ENCODE peak calls at places on chromosomes 12 and 14, in four cellular contexts. Y is BJ, F is fibroblast of lung, N is MCF 10A. E is an unnamed sample.

GRCh38 chr12:87995581-87996178 is 33.5 kb downstream of the C12orf50 start:
- DNase-seq in Y (peak; percentile 12), F (peak; percentile 82), N (peak; percentile 82), E (peak; percentile 66)

GRCh38 chr14:59251811-59252771 is 63.6 kb downstream of the DAAM1 start:
- DNase-seq in Y (no peak), F (no peak), N (no peak), E (no peak)

GRCh38 chr14:93239869-93240677 is 33.0 kb downstream of the UBR7 start:
- DNase-seq in Y (peak; percentile 35), F (peak; percentile 78), N (peak; percentile 60), E (no peak)

GRCh38 chr12:96989916-96990315 is 82.9 kb downstream of the NEDD1 start:
- DNase-seq in Y (no peak), F (no peak), N (peak; percentile 41), E (peak; percentile 28)

GRCh38 chr12:42322567-42322966 is 3.3 kb downstream of the ZCRB1 start:
- DNase-seq in Y (no peak), F (no peak), N (no peak), E (no peak)

GRCh38 chr12:82406651-82407050 is 48.3 kb downstream of the METTL25 start:
- DNase-seq in Y (no peak), F (no peak), N (no peak), E (no peak)

GRCh38 chr14:102280376-102280962 is 24.5 kb downstream of the MOK start:
- DNase-seq in Y (peak; percentile 93), F (peak; percentile 82), N (peak; percentile 97), E (no peak)

GRCh38 chr12:45583011-45583657 is 146.4 kb upstream of the ARID2 start:
- DNase-seq in Y (no peak), F (peak; percentile 72), N (no peak), E (no peak)

GRCh38 chr12:111448266-111448830 is 42.6 kb downstream of the SH2B3 start:
- DNase-seq in Y (no peak), F (no peak), N (no peak), E (no peak)

GRCh38 chr12:63319386-63319785 is 168.4 kb upstream of the AVPR1A start:
- DNase-seq in Y (no peak), F (no peak), N (peak; percentile 66), E (no peak)

GRCh38 chr14:71070169-71070568 is 162.9 kb downstream of the PCNX1 start:
- DNase-seq in Y (no peak), F (no peak), N (peak; percentile 53), E (no peak)

GRCh38 chr12:107584523-107584922 is 101.1 kb upstream of the PWP1 start:
- DNase-seq in Y (no peak), F (no peak), N (no peak), E (no peak)

GRCh38 chr14:104976198-104977007 is 1.8 kb downstream of the AHNAK2 start:
- DNase-seq in Y (no peak), F (peak; percentile 79), N (peak; percentile 93), E (peak; percentile 90)

GRCh38 chr12:75837700-75838099 is 193.9 kb downstream of the PHLDA1 start:
- DNase-seq in Y (no peak), F (peak; percentile 72), N (no peak), E (no peak)

GRCh38 chr12:120156315-120157259 is 37.9 kb downstream of the GCN1 start:
- DNase-seq in Y (no peak), F (no peak), N (no peak), E (no peak)

GRCh38 chr14:104087981-104088850 is 2.7 kb downstream of the ASPG start:
- DNase-seq in Y (no peak), F (no peak), N (no peak), E (peak; percentile 35)

GRCh38 chr14:35335388-35336092 is 43.4 kb downstream of the PSMA6 start:
- DNase-seq in Y (no peak), F (peak; percentile 45), N (peak; percentile 93), E (no peak)

GRCh38 chr14:105481886-105482454 is 4.7 kb upstream of the CRIP1 start:
- DNase-seq in Y (peak; percentile 84), F (peak; percentile 96), N (peak; percentile 96), E (peak; percentile 78)

GRCh38 chr12:27521066-27521465 is 2.9 kb upstream of the PPFIBP1 start:
- DNase-seq in Y (no peak), F (peak; percentile 63), N (no peak), E (no peak)

GRCh38 chr12:97151481-97151880 is 244.4 kb downstream of the NEDD1 start:
- DNase-seq in Y (no peak), F (no peak), N (no peak), E (no peak)

GRCh38 chr12:24479131-24479530 is 469.8 kb downstream of the BCAT1 start:
- DNase-seq in Y (no peak), F (no peak), N (no peak), E (no peak)

GRCh38 chr12:96208346-96208745 is 14.2 kb downstream of the ELK3 start:
- DNase-seq in Y (no peak), F (peak; percentile 89), N (peak; percentile 70), E (no peak)

GRCh38 chr12:113116875-113117274 is 18.7 kb downstream of the RASAL1 start:
- DNase-seq in Y (no peak), F (no peak), N (no peak), E (no peak)

GRCh38 chr14:66920196-66920595 is 269.0 kb upstream of the GARIN2 start:
- DNase-seq in Y (no peak), F (no peak), N (peak; percentile 30), E (no peak)

GRCh38 chr12:6382371-6382770 is 1.6 kb upstream of the LTBR start:
- DNase-seq in Y (no peak), F (no peak), N (no peak), E (no peak)

GRCh38 chr12:84128117-84128991 is 784.2 kb downstream of the SLC6A15 start:
- DNase-seq in Y (no peak), F (no peak), N (no peak), E (no peak)

GRCh38 chr12:16972923-16973770 is 367.2 kb upstream of the LMO3 start:
- DNase-seq in Y (no peak), F (no peak), N (no peak), E (no peak)

GRCh38 chr14:100860556-100861187 is 34.8 kb downstream of the MEG3 start:
- DNase-seq in Y (no peak), F (no peak), N (no peak), E (no peak)

GRCh38 chr12:51905507-51906438 is 1.5 kb upstream of the ACVRL1 start:
- DNase-seq in Y (no peak), F (peak; percentile 74), N (peak; percentile 21), E (no peak)

GRCh38 chr12:40762072-40762471 is 69.8 kb downstream of the CNTN1 start:
- DNase-seq in Y (no peak), F (no peak), N (no peak), E (no peak)

GRCh38 chr12:94282675-94283074 is 134.3 kb downstream of the PLXNC1 start:
- DNase-seq in Y (no peak), F (no peak), N (no peak), E (no peak)

GRCh38 chr12:120649442-120650248 is 9.2 kb downstream of the CABP1 start:
- DNase-seq in Y (no peak), F (no peak), N (no peak), E (no peak)

GRCh38 chr12:51836012-51836832 is 12.3 kb downstream of the FIGNL2 start:
- DNase-seq in Y (no peak), F (no peak), N (peak; percentile 33), E (peak; percentile 61)

GRCh38 chr14:21136024-21136423 is 19.8 kb downstream of the OR5AU1 start:
- DNase-seq in Y (no peak), F (peak; percentile 27), N (peak; percentile 16), E (no peak)

DNA sequence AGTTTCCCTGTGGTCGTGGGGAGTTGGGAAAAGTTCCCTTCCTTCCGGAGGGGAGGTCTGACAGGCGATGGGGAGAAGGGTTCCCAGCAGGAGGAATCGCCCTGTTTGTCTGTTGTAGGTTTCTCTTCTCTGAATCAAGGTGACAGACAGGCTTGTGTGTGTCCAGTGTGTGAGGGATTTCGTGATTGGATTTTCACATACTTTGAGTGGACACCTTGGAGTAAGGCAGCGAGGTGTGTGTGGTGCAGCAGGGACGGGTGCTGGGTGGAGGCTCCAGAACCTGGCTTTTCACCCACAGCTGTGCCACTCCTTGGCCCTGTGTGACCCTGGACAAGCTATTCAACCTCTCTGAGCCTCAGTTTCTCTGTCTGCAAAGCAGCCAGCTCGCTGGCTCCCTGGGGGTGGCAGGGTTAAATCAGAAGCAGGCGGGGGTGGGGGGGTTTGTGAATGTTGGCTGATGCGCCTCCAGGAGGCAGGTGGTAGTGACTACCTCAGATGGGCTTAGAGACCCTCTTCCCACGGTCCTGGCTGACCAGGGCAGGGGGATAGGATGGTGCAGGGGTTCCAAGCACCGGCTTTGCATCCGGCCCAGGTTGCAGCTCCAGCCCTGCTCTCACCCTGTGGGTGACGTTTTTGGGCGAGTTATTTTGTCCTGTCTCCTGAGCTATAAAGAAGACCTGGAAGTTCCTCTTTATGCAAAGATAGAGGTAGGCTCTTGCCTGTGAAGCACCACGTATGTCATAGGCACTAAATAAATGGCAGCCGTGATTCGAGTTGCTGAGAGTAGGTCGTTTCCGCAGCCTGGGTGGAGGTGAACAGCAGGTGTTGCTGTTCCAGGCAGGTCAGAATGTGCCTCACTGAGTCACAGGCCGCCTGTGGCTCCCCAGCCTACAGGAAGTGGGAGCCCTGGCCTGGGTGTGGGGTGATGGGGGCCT is 687 bp downstream of the BDKRB2 start:
- DNase-seq in Y (no peak), F (no peak), N (peak; percentile 56), E (no peak)
- TF ChIP-seq CTCF in Y (no peak), F (no peak), N (no peak), E (no peak)

GRCh38 chr14:61472025-61472672 is 150.8 kb downstream of the PRKCH start:
- DNase-seq in Y (peak; percentile 96), F (peak; percentile 98), N (peak; percentile 97), E (no peak)

GRCh38 chr14:61471297-61471980 is 150.1 kb downstream of the PRKCH start:
- DNase-seq in Y (no peak), F (no peak), N (no peak), E (no peak)

GRCh38 chr14:61469771-61470170 is 148.4 kb downstream of the PRKCH start:
- DNase-seq in Y (no peak), F (no peak), N (no peak), E (no peak)

GRCh38 chr14:61470954-61471279 is 149.5 kb downstream of the PRKCH start:
- DNase-seq in Y (no peak), F (no peak), N (no peak), E (no peak)

GRCh38 chr14:61470261-61470953 is 149.0 kb downstream of the PRKCH start:
- DNase-seq in Y (peak; percentile 70), F (peak; percentile 99), N (peak; percentile 98), E (peak; percentile 24)
- TF ChIP-seq CTCF in Y (peak; percentile 35), F (peak; percentile 20), N (peak; percentile 36), E (no peak)

GRCh38 chr14:51131516-51131915 is 36.6 kb upstream of the TRIM9 start:
- DNase-seq in Y (no peak), F (no peak), N (no peak), E (no peak)

DNA sequence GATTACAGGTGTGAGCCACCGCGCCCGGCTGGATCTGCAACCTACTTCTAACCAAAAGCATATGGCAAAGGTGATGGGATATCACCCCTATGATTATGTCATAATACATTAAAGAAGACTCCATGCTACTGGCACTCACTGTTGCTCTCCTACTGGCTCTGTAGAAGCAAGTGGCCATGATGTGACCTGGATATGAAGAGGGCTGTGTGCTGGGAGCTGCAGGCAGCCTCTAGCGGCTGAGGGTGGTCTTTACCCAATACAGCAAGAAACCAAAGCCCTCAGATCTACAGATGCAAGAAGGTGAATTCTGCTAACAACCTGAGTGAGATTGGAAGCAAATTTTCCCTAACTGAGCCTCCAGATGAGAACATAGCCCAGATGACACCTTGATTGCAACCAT is 34.2 kb upstream of the TRIM9 start:
- DNase-seq in Y (no peak), F (no peak), N (no peak), E (no peak)
- TF ChIP-seq CTCF in Y (no peak), F (no peak), N (no peak), E (no peak)

GRCh38 chr12:109458771-109459208 is 18.3 kb downstream of the KCTD10 start:
- DNase-seq in Y (no peak), F (peak; percentile 54), N (no peak), E (no peak)
- TF ChIP-seq CTCF in Y (no peak), F (no peak), N (no peak), E (no peak)

E was measured in nephron progenitor cell.